ENCODE peak calls at places on chromosomes 2 and 18, in six cellular contexts. W is HepG2, U is GM12878, P is HCT116, S is K562, J is H1. N is an unnamed sample. For H3K4me1 and H3K36me3, the result is how much of the 10 kb centered on the place peaks cover.

GRCh38 chr2:74984947-74985637 is 26.6 kb downstream of the POLE4 start:
- DNase-seq in U (no peak), J (no peak), S (no peak), P (no peak), W (no peak), N (peak)

GRCh38 chr18:36809590-36810381 is 19.0 kb downstream of the TPGS2 start:
- DNase-seq in S (peak), J (no peak), U (peak), W (peak), P (peak), N (no peak)

GRCh38 chr2:20755132-20755800 is 67.6 kb downstream of the LDAH start:
- DNase-seq in J (no peak), W (no peak), P (no peak), S (no peak), U (no peak), N (no peak)

GRCh38 chr2:132429351-132429750 is 12.7 kb downstream of the GPR39 start:
- DNase-seq in U (no peak), S (no peak), P (no peak), J (no peak), W (no peak), N (no peak)

GRCh38 chr2:88967844-88968243 is 276.4 kb downstream of the RPIA start:
- DNase-seq in W (peak), S (no peak), J (no peak), U (no peak), P (peak), N (no peak)

GRCh38 chr18:59048378-59048777 is 91.3 kb upstream of the SEC11C start:
- DNase-seq in J (no peak), S (no peak), P (no peak), U (no peak), W (no peak), N (peak)

GRCh38 chr2:138994502-138994901 is 214.3 kb upstream of the NXPH2 start:
- DNase-seq in W (no peak), P (no peak), J (no peak), U (no peak), S (no peak), N (no peak)

GRCh38 chr2:99957724-99958123 is 184.7 kb downstream of the AFF3 start:
- DNase-seq in W (no peak), S (no peak), P (no peak), J (no peak), U (no peak), N (no peak)

GRCh38 chr18:76390452-76391035 is 104.5 kb downstream of the ZNF516 start:
- DNase-seq in S (no peak), W (no peak), J (no peak), P (no peak), U (no peak), N (no peak)

GRCh38 chr2:237199577-237199976 is 113.9 kb downstream of the COPS8 start:
- DNase-seq in U (no peak), J (no peak), P (no peak), W (no peak), S (no peak), N (no peak)

GRCh38 chr18:3593381-3593903 is 143.5 kb downstream of the TGIF1 start:
- DNase-seq in W (no peak), P (no peak), J (no peak), U (no peak), S (peak), N (no peak)

GRCh38 chr18:7132356-7133115 is 14.9 kb upstream of the LAMA1 start:
- DNase-seq in W (no peak), P (no peak), S (no peak), J (no peak), U (no peak), N (no peak)

GRCh38 chr2:200338692-200339091 is 32.2 kb downstream of the SPATS2L start:
- DNase-seq in P (no peak), J (no peak), S (no peak), U (no peak), W (peak), N (no peak)

GRCh38 chr18:57585421-57585820 is 1.1 kb downstream of the FECH start:
- DNase-seq in S (no peak), P (no peak), W (no peak), U (no peak), J (no peak), N (no peak)

GRCh38 chr2:94870392-94871225 is 621 bp upstream of the TEKT4 start:
- DNase-seq in S (peak), J (no peak), U (no peak), W (peak), P (no peak), N (no peak)

GRCh38 chr2:241860184-241861078 is 1.7 kb upstream of the PDCD1 start:
- DNase-seq in P (no peak), W (no peak), U (no peak), J (no peak), S (no peak), N (no peak)

GRCh38 chr2:96874099-96874831 is 4.4 kb upstream of the SEMA4C start:
- DNase-seq in S (no peak), U (peak), W (no peak), P (no peak), J (no peak), N (no peak)

GRCh38 chr2:173571021-173571821 is 216.5 kb downstream of the CDCA7 start:
- DNase-seq in J (no peak), P (peak), W (peak), S (no peak), U (no peak), N (peak)

GRCh38 chr18:11561293-11561692 is 48.1 kb upstream of the SLC35G4 start:
- DNase-seq in U (no peak), W (no peak), P (no peak), S (no peak), J (no peak), N (no peak)

GRCh38 chr2:195535911-195536522 is 121.0 kb upstream of the SLC39A10 start:
- DNase-seq in P (no peak), J (no peak), U (peak), S (no peak), W (no peak), N (no peak)

GRCh38 chr18:67589325-67589724 is 72.8 kb upstream of the DSEL start:
- DNase-seq in U (no peak), P (no peak), J (no peak), S (no peak), W (no peak), N (no peak)

GRCh38 chr18:32753656-32754221 is 19.1 kb downstream of the KLHL14 start:
- DNase-seq in J (no peak), P (no peak), S (no peak), U (no peak), W (no peak), N (no peak)

GRCh38 chr18:56433919-56434318 is 204.5 kb downstream of the TXNL1 start:
- DNase-seq in U (no peak), J (no peak), W (no peak), P (no peak), S (no peak), N (no peak)

GRCh38 chr2:33190393-33190937 is 243.7 kb downstream of the LTBP1 start:
- DNase-seq in S (no peak), J (no peak), W (no peak), U (no peak), P (no peak), N (no peak)

GRCh38 chr2:54666741-54667639 is 56.5 kb upstream of the EML6 start:
- DNase-seq in W (peak), U (no peak), S (no peak), J (no peak), P (no peak), N (no peak)

GRCh38 chr2:225534697-225535096 is 135.2 kb downstream of the NYAP2 start:
- DNase-seq in S (no peak), J (no peak), P (no peak), U (no peak), W (no peak), N (no peak)

GRCh38 chr18:57561728-57562423 is 24.6 kb downstream of the FECH start:
- DNase-seq in J (no peak), U (no peak), P (peak), S (peak), W (peak), N (no peak)

GRCh38 chr2:71503827-71504226 is 50.5 kb downstream of the DYSF start:
- DNase-seq in J (no peak), S (no peak), W (no peak), P (no peak), U (no peak), N (no peak)

GRCh38 chr2:24809316-24810007 is 16.2 kb downstream of the CENPO start:
- DNase-seq in S (no peak), W (peak), J (no peak), P (no peak), U (no peak), N (no peak)

GRCh38 chr2:64104944-64105343 is 39.3 kb downstream of the PELI1 start:
- DNase-seq in S (no peak), W (no peak), U (no peak), P (no peak), J (no peak), N (no peak)

DNA sequence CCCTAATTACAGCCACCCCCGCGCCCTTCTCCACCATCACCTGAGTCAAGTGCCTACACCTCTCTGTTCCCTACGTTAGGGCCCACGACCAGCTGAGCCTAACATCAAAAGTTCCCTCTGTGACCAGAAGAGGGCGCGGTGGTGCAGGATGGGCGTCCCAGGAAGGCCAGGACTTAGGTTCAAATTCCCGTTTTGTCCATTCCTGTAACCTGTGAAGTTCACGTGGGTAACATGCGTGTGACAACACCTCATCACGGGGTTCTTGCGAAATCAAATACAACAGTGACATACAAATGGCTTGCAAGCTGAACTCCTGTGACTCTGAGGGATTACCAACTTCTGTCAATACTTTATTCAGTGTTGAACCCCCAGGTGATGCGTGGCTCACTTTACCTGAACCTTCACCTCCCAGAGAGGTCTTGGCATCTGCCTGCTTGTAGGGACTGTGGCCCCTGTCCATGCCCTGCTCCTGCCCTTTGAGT is 207.9 kb downstream of the ARL4C start:
- DNase-seq in W (peak), U (no peak), S (peak), J (peak), P (peak), N (peak)
- H3K4me1 ChIP-seq in W (under half), U (under half), S (under half), J (under half), P (under half), N (under half)

DNA sequence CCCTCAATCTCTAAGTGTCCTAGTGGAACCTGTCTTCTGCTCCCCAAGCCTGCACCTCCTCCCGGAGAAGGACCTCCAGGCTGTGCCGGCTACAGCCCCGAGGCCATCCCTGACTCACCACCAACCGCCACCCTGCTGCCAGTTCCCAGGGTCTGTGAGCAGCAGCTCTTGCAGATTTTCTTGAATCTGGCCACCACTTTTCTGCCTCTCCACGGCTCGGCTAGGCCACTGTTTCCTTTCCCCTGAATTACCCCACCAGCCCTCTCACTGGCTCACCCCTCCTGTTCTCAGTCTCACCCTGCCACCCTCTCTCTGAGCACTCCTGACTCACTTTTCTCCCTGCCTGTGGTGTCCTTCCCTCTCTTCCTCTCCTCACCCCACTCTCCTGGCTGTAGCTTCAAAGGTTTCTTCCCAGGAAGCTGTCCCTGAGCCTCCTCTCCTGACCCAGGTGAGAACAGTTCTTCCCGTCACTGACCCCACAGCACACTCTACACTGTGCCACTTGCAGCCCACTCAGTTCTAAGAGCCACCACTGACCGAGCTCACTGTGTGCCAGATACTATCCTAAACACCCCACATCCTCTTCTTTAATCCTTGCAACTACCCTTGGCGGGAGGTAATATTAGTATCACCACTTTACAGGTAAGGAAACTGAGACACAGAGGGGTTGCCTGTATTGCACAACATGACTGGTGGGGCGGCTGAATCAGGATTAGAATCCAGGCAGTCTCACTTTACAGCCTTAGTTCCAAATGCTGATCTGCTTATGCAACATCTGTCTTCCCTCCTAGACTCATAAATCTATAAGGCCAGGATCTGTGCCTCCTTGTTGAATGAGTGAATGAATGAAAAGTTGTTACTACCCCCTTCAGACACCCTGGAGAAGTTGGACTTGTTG is 111.6 kb downstream of the SMAD7 start:
- DNase-seq in J (no peak), U (no peak), W (no peak), P (no peak), S (no peak), N (no peak)
- TF ChIP-seq ZNF274 in J (no peak), U (no peak), W (no peak), P (no peak), S (no peak), N (no peak)

GRCh38 chr2:69525261-69525660 is 88.0 kb upstream of the NFU1 start:
- DNase-seq in S (no peak), W (no peak), U (no peak), P (no peak), J (no peak), N (no peak)
- H3K36me3 ChIP-seq in S (under half), W (under half), U (under half), P (under half), J (under half), N (half or more)

GRCh38 chr2:191686079-191686478 is 8.1 kb downstream of the NABP1 start:
- DNase-seq in U (no peak), P (no peak), S (no peak), J (no peak), W (no peak), N (no peak)
- H3K4me1 ChIP-seq in U (under half), P (under half), S (under half), J (under half), W (under half), N (under half)

DNA sequence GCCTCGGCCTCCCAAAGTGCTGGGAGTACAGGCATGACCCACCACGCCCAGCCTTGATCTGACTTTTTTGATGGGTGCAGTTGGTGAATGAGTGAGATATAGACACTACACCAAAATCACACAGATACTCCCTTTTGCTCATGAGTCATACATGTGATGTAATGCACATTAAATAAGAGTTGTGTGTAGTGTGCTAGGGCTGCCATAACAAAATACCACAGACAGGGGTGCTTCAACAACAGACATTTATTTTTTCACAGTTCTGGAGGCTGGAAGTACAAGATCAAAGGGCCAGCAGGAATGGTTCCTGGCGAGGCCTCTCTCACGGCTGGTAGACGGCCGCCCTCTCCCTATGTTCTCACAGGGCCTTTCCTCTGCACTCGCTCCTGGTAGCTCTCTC is 46.6 kb downstream of the GBX2 start:
- DNase-seq in P (no peak), W (peak), S (no peak), J (no peak), U (no peak), N (no peak)
- TF ChIP-seq ZNF274 in P (no peak), W (no peak), S (no peak), J (no peak), U (no peak), N (no peak)